ENCODE peak calls at places on chromosome 11, in seven cellular contexts. One of them, this sample, is unnamed.

GRCh38 chr11:110972640-110973039 is 260.4 kb upstream of the ARHGAP20 start:
- DNase-seq in H9: no peak
- DNase-seq in neural crest cell: no peak
- DNase-seq in epithelial cell of esophagus: peak
- DNase-seq in stimulated activated CD4-positive, alpha-beta T cell treated with anti-CD3 and anti-CD28 coated beads, Interleukin-15, amount 100 ng/mL, for 24 hours: no peak
- DNase-seq in hippocampal formation: no peak
- DNase-seq in left kidney: no peak
- DNase-seq in this sample: no peak

GRCh38 chr11:63923319-63923718 is 6.4 kb upstream of the RCOR2 start:
- DNase-seq in hippocampal formation: no peak
- DNase-seq in neural crest cell: no peak
- DNase-seq in epithelial cell of esophagus: no peak
- DNase-seq in H9: no peak
- DNase-seq in left kidney: no peak
- DNase-seq in stimulated activated CD4-positive, alpha-beta T cell treated with anti-CD3 and anti-CD28 coated beads, Interleukin-15, amount 100 ng/mL, for 24 hours: no peak
- DNase-seq in this sample: no peak

GRCh38 chr11:70934999-70935768 is 317.2 kb downstream of the SHANK2 start:
- DNase-seq in stimulated activated CD4-positive, alpha-beta T cell treated with anti-CD3 and anti-CD28 coated beads, Interleukin-15, amount 100 ng/mL, for 24 hours: no peak
- DNase-seq in epithelial cell of esophagus: peak
- DNase-seq in H9: no peak
- DNase-seq in left kidney: no peak
- DNase-seq in neural crest cell: no peak
- DNase-seq in hippocampal formation: no peak
- DNase-seq in this sample: no peak

GRCh38 chr11:2211113-2211971 is 39.7 kb upstream of the TH start:
- DNase-seq in H9: peak
- DNase-seq in hippocampal formation: no peak
- DNase-seq in epithelial cell of esophagus: no peak
- DNase-seq in left kidney: peak
- DNase-seq in stimulated activated CD4-positive, alpha-beta T cell treated with anti-CD3 and anti-CD28 coated beads, Interleukin-15, amount 100 ng/mL, for 24 hours: no peak
- DNase-seq in neural crest cell: no peak
- DNase-seq in this sample: no peak

GRCh38 chr11:16859651-16860050 is 121.2 kb downstream of the C11orf58 start:
- DNase-seq in hippocampal formation: no peak
- DNase-seq in epithelial cell of esophagus: peak
- DNase-seq in neural crest cell: no peak
- DNase-seq in H9: no peak
- DNase-seq in stimulated activated CD4-positive, alpha-beta T cell treated with anti-CD3 and anti-CD28 coated beads, Interleukin-15, amount 100 ng/mL, for 24 hours: no peak
- DNase-seq in left kidney: no peak
- DNase-seq in this sample: no peak

GRCh38 chr11:11250470-11250869 is 102.6 kb downstream of the CSNK2A3 start:
- DNase-seq in H9: no peak
- DNase-seq in epithelial cell of esophagus: no peak
- DNase-seq in neural crest cell: no peak
- DNase-seq in stimulated activated CD4-positive, alpha-beta T cell treated with anti-CD3 and anti-CD28 coated beads, Interleukin-15, amount 100 ng/mL, for 24 hours: no peak
- DNase-seq in left kidney: no peak
- DNase-seq in hippocampal formation: no peak
- DNase-seq in this sample: no peak

GRCh38 chr11:67530282-67530592 is 7.0 kb upstream of the CABP2 start:
- DNase-seq in neural crest cell: no peak
- DNase-seq in H9: no peak
- DNase-seq in stimulated activated CD4-positive, alpha-beta T cell treated with anti-CD3 and anti-CD28 coated beads, Interleukin-15, amount 100 ng/mL, for 24 hours: no peak
- DNase-seq in epithelial cell of esophagus: no peak
- DNase-seq in left kidney: no peak
- DNase-seq in hippocampal formation: no peak
- DNase-seq in this sample: no peak

GRCh38 chr11:2209370-2209801 is 37.8 kb upstream of the TH start:
- DNase-seq in H9: peak
- DNase-seq in epithelial cell of esophagus: no peak
- DNase-seq in neural crest cell: peak
- DNase-seq in stimulated activated CD4-positive, alpha-beta T cell treated with anti-CD3 and anti-CD28 coated beads, Interleukin-15, amount 100 ng/mL, for 24 hours: no peak
- DNase-seq in hippocampal formation: no peak
- DNase-seq in left kidney: no peak
- DNase-seq in this sample: no peak

GRCh38 chr11:111571829-111572501 is 30.3 kb upstream of the SIK2 start:
- DNase-seq in left kidney: peak
- DNase-seq in epithelial cell of esophagus: no peak
- DNase-seq in stimulated activated CD4-positive, alpha-beta T cell treated with anti-CD3 and anti-CD28 coated beads, Interleukin-15, amount 100 ng/mL, for 24 hours: no peak
- DNase-seq in H9: no peak
- DNase-seq in neural crest cell: no peak
- DNase-seq in hippocampal formation: no peak
- DNase-seq in this sample: no peak

GRCh38 chr11:44601471-44602370 is 36.3 kb downstream of the CD82 start:
- DNase-seq in left kidney: no peak
- DNase-seq in stimulated activated CD4-positive, alpha-beta T cell treated with anti-CD3 and anti-CD28 coated beads, Interleukin-15, amount 100 ng/mL, for 24 hours: peak
- DNase-seq in epithelial cell of esophagus: peak
- DNase-seq in H9: no peak
- DNase-seq in hippocampal formation: no peak
- DNase-seq in neural crest cell: no peak
- DNase-seq in this sample: no peak

GRCh38 chr11:206516-207212 is 535 bp downstream of the BET1L start:
- DNase-seq in H9: no peak
- DNase-seq in epithelial cell of esophagus: no peak
- DNase-seq in stimulated activated CD4-positive, alpha-beta T cell treated with anti-CD3 and anti-CD28 coated beads, Interleukin-15, amount 100 ng/mL, for 24 hours: peak
- DNase-seq in hippocampal formation: no peak
- DNase-seq in left kidney: no peak
- DNase-seq in neural crest cell: no peak
- DNase-seq in this sample: no peak

GRCh38 chr11:35518766-35519165 is 6.7 kb downstream of the PAMR1 start:
- DNase-seq in stimulated activated CD4-positive, alpha-beta T cell treated with anti-CD3 and anti-CD28 coated beads, Interleukin-15, amount 100 ng/mL, for 24 hours: no peak
- DNase-seq in epithelial cell of esophagus: no peak
- DNase-seq in left kidney: no peak
- DNase-seq in neural crest cell: no peak
- DNase-seq in hippocampal formation: no peak
- DNase-seq in H9: no peak
- DNase-seq in this sample: no peak

GRCh38 chr11:95451261-95451660 is 220.3 kb upstream of the SESN3 start:
- DNase-seq in left kidney: no peak
- DNase-seq in stimulated activated CD4-positive, alpha-beta T cell treated with anti-CD3 and anti-CD28 coated beads, Interleukin-15, amount 100 ng/mL, for 24 hours: no peak
- DNase-seq in epithelial cell of esophagus: no peak
- DNase-seq in hippocampal formation: no peak
- DNase-seq in neural crest cell: no peak
- DNase-seq in H9: no peak
- DNase-seq in this sample: no peak

GRCh38 chr11:1224109-1224485 is 1.2 kb downstream of the MUC5B start:
- DNase-seq in H9: no peak
- DNase-seq in epithelial cell of esophagus: no peak
- DNase-seq in hippocampal formation: no peak
- DNase-seq in neural crest cell: no peak
- DNase-seq in stimulated activated CD4-positive, alpha-beta T cell treated with anti-CD3 and anti-CD28 coated beads, Interleukin-15, amount 100 ng/mL, for 24 hours: no peak
- DNase-seq in left kidney: no peak
- DNase-seq in this sample: no peak

GRCh38 chr11:60130496-60130895 is 42.0 kb downstream of the MS4A2 start:
- DNase-seq in epithelial cell of esophagus: peak
- DNase-seq in left kidney: peak
- DNase-seq in H9: peak
- DNase-seq in neural crest cell: peak
- DNase-seq in hippocampal formation: peak
- DNase-seq in stimulated activated CD4-positive, alpha-beta T cell treated with anti-CD3 and anti-CD28 coated beads, Interleukin-15, amount 100 ng/mL, for 24 hours: peak
- DNase-seq in this sample: no peak

GRCh38 chr11:123152951-123153350 is 42.1 kb downstream of the CLMP start:
- DNase-seq in stimulated activated CD4-positive, alpha-beta T cell treated with anti-CD3 and anti-CD28 coated beads, Interleukin-15, amount 100 ng/mL, for 24 hours: no peak
- DNase-seq in H9: no peak
- DNase-seq in neural crest cell: no peak
- DNase-seq in epithelial cell of esophagus: no peak
- DNase-seq in left kidney: peak
- DNase-seq in hippocampal formation: no peak
- DNase-seq in this sample: no peak

GRCh38 chr11:12440565-12440964 is 63.2 kb downstream of the PARVA start:
- DNase-seq in epithelial cell of esophagus: no peak
- DNase-seq in neural crest cell: no peak
- DNase-seq in hippocampal formation: no peak
- DNase-seq in H9: no peak
- DNase-seq in stimulated activated CD4-positive, alpha-beta T cell treated with anti-CD3 and anti-CD28 coated beads, Interleukin-15, amount 100 ng/mL, for 24 hours: no peak
- DNase-seq in left kidney: no peak
- DNase-seq in this sample: no peak

GRCh38 chr11:133951484-133952198 is 5.1 kb downstream of the IGSF9B start:
- DNase-seq in stimulated activated CD4-positive, alpha-beta T cell treated with anti-CD3 and anti-CD28 coated beads, Interleukin-15, amount 100 ng/mL, for 24 hours: no peak
- DNase-seq in left kidney: peak
- DNase-seq in epithelial cell of esophagus: no peak
- DNase-seq in H9: peak
- DNase-seq in neural crest cell: no peak
- DNase-seq in hippocampal formation: no peak
- DNase-seq in this sample: no peak

GRCh38 chr11:57539342-57539741 is 1.9 kb downstream of the SMTNL1 start:
- DNase-seq in H9: no peak
- DNase-seq in hippocampal formation: no peak
- DNase-seq in neural crest cell: no peak
- DNase-seq in stimulated activated CD4-positive, alpha-beta T cell treated with anti-CD3 and anti-CD28 coated beads, Interleukin-15, amount 100 ng/mL, for 24 hours: no peak
- DNase-seq in epithelial cell of esophagus: peak
- DNase-seq in left kidney: no peak
- DNase-seq in this sample: no peak

This sample was measured in SIG-M5.